ENCODE peak calls at places on chromosomes 7 and 10, in four cellular contexts. One of them, this sample, is unnamed.

GRCh38 chr7:98868450-98868849 is 1.4 kb downstream of the TMEM130 start:
- DNase-seq in neuronal stem cell: no peak
- DNase-seq in heart left ventricle: no peak
- DNase-seq in CD4-positive, alpha-beta memory T cell: no peak
- DNase-seq in this sample: no peak

GRCh38 chr10:10431422-10432066 is 586.1 kb upstream of the CELF2 start:
- DNase-seq in neuronal stem cell: no peak
- DNase-seq in CD4-positive, alpha-beta memory T cell: no peak
- DNase-seq in heart left ventricle: no peak
- DNase-seq in this sample: no peak

GRCh38 chr7:67302113-67303039 is 305.7 kb downstream of the TYW1 start:
- DNase-seq in heart left ventricle: peak; percentile 99
- DNase-seq in CD4-positive, alpha-beta memory T cell: peak; percentile 97
- DNase-seq in neuronal stem cell: peak; percentile 99
- DNase-seq in this sample: peak; percentile 100

GRCh38 chr7:102933763-102934162 is 21.0 kb downstream of the LRRC17 start:
- DNase-seq in heart left ventricle: peak; percentile 65
- DNase-seq in neuronal stem cell: peak; percentile 72
- DNase-seq in CD4-positive, alpha-beta memory T cell: no peak
- DNase-seq in this sample: peak; percentile 23

GRCh38 chr7:40015790-40016296 is 65.8 kb downstream of the CDK13 start:
- DNase-seq in neuronal stem cell: no peak
- DNase-seq in CD4-positive, alpha-beta memory T cell: no peak
- DNase-seq in heart left ventricle: no peak
- DNase-seq in this sample: peak; percentile 52

GRCh38 chr7:107150375-107151073 is 18.3 kb upstream of the HBP1 start:
- DNase-seq in CD4-positive, alpha-beta memory T cell: peak; percentile 75
- DNase-seq in neuronal stem cell: peak; percentile 51
- DNase-seq in heart left ventricle: peak; percentile 69
- DNase-seq in this sample: peak; percentile 66

GRCh38 chr7:101911011-101911799 is 93.8 kb downstream of the CUX1 start:
- DNase-seq in neuronal stem cell: no peak
- DNase-seq in heart left ventricle: no peak
- DNase-seq in CD4-positive, alpha-beta memory T cell: no peak
- DNase-seq in this sample: no peak

GRCh38 chr7:107573537-107573936 is 6.5 kb upstream of the BCAP29 start:
- DNase-seq in heart left ventricle: no peak
- DNase-seq in neuronal stem cell: no peak
- DNase-seq in CD4-positive, alpha-beta memory T cell: no peak
- DNase-seq in this sample: no peak

GRCh38 chr7:106256137-106256536 is 28.6 kb downstream of the NAMPT start:
- DNase-seq in neuronal stem cell: no peak
- DNase-seq in heart left ventricle: no peak
- DNase-seq in CD4-positive, alpha-beta memory T cell: no peak
- DNase-seq in this sample: peak; percentile 26

GRCh38 chr10:109324721-109325120 is 598.6 kb downstream of the XPNPEP1 start:
- DNase-seq in neuronal stem cell: no peak
- DNase-seq in heart left ventricle: no peak
- DNase-seq in CD4-positive, alpha-beta memory T cell: no peak
- DNase-seq in this sample: no peak

GRCh38 chr10:5537684-5538083 is 12.9 kb downstream of the CALML3 start:
- DNase-seq in CD4-positive, alpha-beta memory T cell: no peak
- DNase-seq in neuronal stem cell: no peak
- DNase-seq in heart left ventricle: no peak
- DNase-seq in this sample: no peak

DNA sequence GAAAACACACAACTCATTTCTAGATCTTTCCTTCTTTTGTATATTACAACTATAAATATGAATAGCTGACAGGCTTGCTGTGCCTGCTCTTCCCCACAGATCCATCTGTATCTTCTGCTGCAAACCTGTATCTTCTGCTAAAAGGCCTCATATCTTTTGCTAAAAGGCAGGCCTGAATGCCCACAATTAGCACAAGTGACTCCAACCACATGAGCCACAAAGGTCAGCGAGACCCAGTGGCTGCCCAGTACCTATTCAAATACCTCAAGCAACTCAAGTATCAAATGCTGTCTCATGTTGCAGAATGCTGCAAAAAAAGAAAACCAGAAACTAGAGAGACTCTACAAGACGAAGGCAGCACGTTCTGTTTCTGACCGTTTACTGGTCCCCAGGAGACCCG is 54.5 kb upstream of the ATP6V0A4 start:
- DNase-seq in CD4-positive, alpha-beta memory T cell: no peak
- DNase-seq in neuronal stem cell: no peak
- DNase-seq in heart left ventricle: no peak
- DNase-seq in this sample: no peak
- H3K27me3 ChIP-seq in CD4-positive, alpha-beta memory T cell: no peaks in the 10 kb centered on the region
- H3K27me3 ChIP-seq in neuronal stem cell: no peaks in the 10 kb centered on the region
- H3K27me3 ChIP-seq in heart left ventricle: no peaks in the 10 kb centered on the region
- H3K27me3 ChIP-seq in this sample: no peaks in the 10 kb centered on the region

GRCh38 chr7:155457544-155458316 is at the start of gene EN2:
- DNase-seq in CD4-positive, alpha-beta memory T cell: no peak
- DNase-seq in heart left ventricle: no peak
- DNase-seq in neuronal stem cell: no peak
- DNase-seq in this sample: no peak
- H3K27me3 ChIP-seq in CD4-positive, alpha-beta memory T cell: peaks cover 40% of the 10 kb centered on the region
- H3K27me3 ChIP-seq in heart left ventricle: peaks cover 96% of the 10 kb centered on the region
- H3K27me3 ChIP-seq in neuronal stem cell: peaks cover 39% of the 10 kb centered on the region
- H3K27me3 ChIP-seq in this sample: peaks cover 4% of the 10 kb centered on the region

GRCh38 chr10:104638861-104639594 is 2.1 kb upstream of the SORCS3 start:
- DNase-seq in CD4-positive, alpha-beta memory T cell: no peak
- DNase-seq in neuronal stem cell: peak; percentile 46
- DNase-seq in heart left ventricle: no peak
- DNase-seq in this sample: no peak
- H3K27me3 ChIP-seq in CD4-positive, alpha-beta memory T cell: peaks cover 9% of the 10 kb centered on the region
- H3K27me3 ChIP-seq in neuronal stem cell: peaks cover 78% of the 10 kb centered on the region
- H3K27me3 ChIP-seq in heart left ventricle: peaks cover 87% of the 10 kb centered on the region
- H3K27me3 ChIP-seq in this sample: peaks cover 6% of the 10 kb centered on the region

GRCh38 chr7:31372538-31372937 is 32.0 kb upstream of the NEUROD6 start:
- DNase-seq in heart left ventricle: no peak
- DNase-seq in CD4-positive, alpha-beta memory T cell: no peak
- DNase-seq in neuronal stem cell: no peak
- DNase-seq in this sample: no peak
- H3K27me3 ChIP-seq in heart left ventricle: peaks cover 38% of the 10 kb centered on the region
- H3K27me3 ChIP-seq in CD4-positive, alpha-beta memory T cell: no peaks in the 10 kb centered on the region
- H3K27me3 ChIP-seq in neuronal stem cell: peaks cover 13% of the 10 kb centered on the region
- H3K27me3 ChIP-seq in this sample: no peaks in the 10 kb centered on the region

This sample was measured in body of pancreas.